ENCODE peak calls at places on chromosomes 7 and 10, in seven cellular contexts. One of them, this sample, is unnamed.

GRCh38 chr10:112622786-112623185 is 175.8 kb downstream of the VTI1A start:
- DNase-seq in NCI-H1092 treated with DMSO at 0.1 percent for 48 hours: no peak
- DNase-seq in substantia nigra: no peak
- DNase-seq in sciatic nerve: no peak
- DNase-seq in SJSA1: no peak
- DNase-seq in GM12891: no peak
- DNase-seq in psoas muscle: no peak
- DNase-seq in this sample: no peak

GRCh38 chr10:128579280-128579679 is 453.1 kb upstream of the MKI67 start:
- DNase-seq in substantia nigra: no peak
- DNase-seq in SJSA1: no peak
- DNase-seq in sciatic nerve: no peak
- DNase-seq in GM12891: no peak
- DNase-seq in NCI-H1092 treated with DMSO at 0.1 percent for 48 hours: no peak
- DNase-seq in psoas muscle: no peak
- DNase-seq in this sample: no peak

GRCh38 chr7:835491-836401 is 3.5 kb downstream of the SUN1 start:
- DNase-seq in NCI-H1092 treated with DMSO at 0.1 percent for 48 hours: no peak
- DNase-seq in psoas muscle: no peak
- DNase-seq in SJSA1: no peak
- DNase-seq in GM12891: no peak
- DNase-seq in sciatic nerve: no peak
- DNase-seq in substantia nigra: no peak
- DNase-seq in this sample: no peak

GRCh38 chr7:26298432-26299058 is 6.9 kb downstream of the SNX10 start:
- DNase-seq in sciatic nerve: no peak
- DNase-seq in NCI-H1092 treated with DMSO at 0.1 percent for 48 hours: no peak
- DNase-seq in GM12891: no peak
- DNase-seq in substantia nigra: no peak
- DNase-seq in SJSA1: no peak
- DNase-seq in psoas muscle: no peak
- DNase-seq in this sample: no peak

GRCh38 chr7:33743594-33743993 is 161.7 kb upstream of the BMPER start:
- DNase-seq in GM12891: no peak
- DNase-seq in psoas muscle: peak; percentile 67
- DNase-seq in SJSA1: no peak
- DNase-seq in substantia nigra: no peak
- DNase-seq in NCI-H1092 treated with DMSO at 0.1 percent for 48 hours: no peak
- DNase-seq in sciatic nerve: no peak
- DNase-seq in this sample: no peak

GRCh38 chr10:30028006-30028441 is 31.4 kb downstream of the JCAD start:
- DNase-seq in NCI-H1092 treated with DMSO at 0.1 percent for 48 hours: no peak
- DNase-seq in psoas muscle: no peak
- DNase-seq in sciatic nerve: peak; percentile 78
- DNase-seq in SJSA1: no peak
- DNase-seq in GM12891: no peak
- DNase-seq in substantia nigra: no peak
- DNase-seq in this sample: peak; percentile 82

GRCh38 chr7:6273380-6273837 is 985 bp upstream of the CYTH3 start:
- DNase-seq in GM12891: no peak
- DNase-seq in sciatic nerve: no peak
- DNase-seq in NCI-H1092 treated with DMSO at 0.1 percent for 48 hours: peak; percentile 57
- DNase-seq in SJSA1: no peak
- DNase-seq in psoas muscle: no peak
- DNase-seq in substantia nigra: no peak
- DNase-seq in this sample: peak; percentile 48

GRCh38 chr10:29386347-29386999 is 97.6 kb downstream of the LYZL1 start:
- DNase-seq in SJSA1: no peak
- DNase-seq in GM12891: no peak
- DNase-seq in NCI-H1092 treated with DMSO at 0.1 percent for 48 hours: peak; percentile 52
- DNase-seq in substantia nigra: no peak
- DNase-seq in sciatic nerve: no peak
- DNase-seq in psoas muscle: no peak
- DNase-seq in this sample: no peak